ENCODE peak calls at places on chromosomes 11 and 22, in five cellular contexts. One of them, this sample, is unnamed.

GRCh38 chr11:119460130-119460529 is 37.2 kb upstream of the THY1 start:
- DNase-seq in choroid plexus epithelial cell: no peak
- DNase-seq in pulmonary artery endothelial cell: no peak
- DNase-seq in SHP77: no peak
- DNase-seq in A172: no peak
- DNase-seq in this sample: no peak

GRCh38 chr22:24446291-24446611 is 18.9 kb downstream of the ADORA2A start:
- DNase-seq in choroid plexus epithelial cell: no peak
- DNase-seq in A172: no peak
- DNase-seq in SHP77: no peak
- DNase-seq in pulmonary artery endothelial cell: no peak
- DNase-seq in this sample: no peak

GRCh38 chr11:9571071-9571765 is 2.3 kb upstream of the WEE1 start:
- DNase-seq in pulmonary artery endothelial cell: no peak
- DNase-seq in A172: no peak
- DNase-seq in SHP77: no peak
- DNase-seq in choroid plexus epithelial cell: no peak
- DNase-seq in this sample: no peak

GRCh38 chr11:83521647-83522596 is 235.8 kb upstream of the CCDC90B start:
- DNase-seq in A172: peak
- DNase-seq in choroid plexus epithelial cell: peak
- DNase-seq in pulmonary artery endothelial cell: no peak
- DNase-seq in SHP77: no peak
- DNase-seq in this sample: peak

GRCh38 chr22:28873183-28873964 is 10.0 kb upstream of the ZNRF3 start:
- DNase-seq in A172: peak
- DNase-seq in choroid plexus epithelial cell: no peak
- DNase-seq in pulmonary artery endothelial cell: no peak
- DNase-seq in SHP77: no peak
- DNase-seq in this sample: peak

GRCh38 chr11:19351426-19351825 is 110.7 kb upstream of the E2F8 start:
- DNase-seq in pulmonary artery endothelial cell: no peak
- DNase-seq in SHP77: no peak
- DNase-seq in A172: no peak
- DNase-seq in choroid plexus epithelial cell: no peak
- DNase-seq in this sample: no peak

GRCh38 chr11:34792143-34792542 is 124.0 kb downstream of the APIP start:
- DNase-seq in A172: no peak
- DNase-seq in SHP77: no peak
- DNase-seq in choroid plexus epithelial cell: no peak
- DNase-seq in pulmonary artery endothelial cell: no peak
- DNase-seq in this sample: no peak

GRCh38 chr11:1738380-1738779 is 12.0 kb downstream of the IFITM10 start:
- DNase-seq in choroid plexus epithelial cell: no peak
- DNase-seq in pulmonary artery endothelial cell: no peak
- DNase-seq in SHP77: no peak
- DNase-seq in A172: no peak
- DNase-seq in this sample: no peak

GRCh38 chr11:16403851-16404250 is 47.5 kb upstream of the SOX6 start:
- DNase-seq in SHP77: no peak
- DNase-seq in choroid plexus epithelial cell: no peak
- DNase-seq in pulmonary artery endothelial cell: no peak
- DNase-seq in A172: no peak
- DNase-seq in this sample: no peak

GRCh38 chr11:134632347-134633119 is 220.5 kb upstream of the B3GAT1 start:
- DNase-seq in pulmonary artery endothelial cell: no peak
- DNase-seq in A172: no peak
- DNase-seq in choroid plexus epithelial cell: no peak
- DNase-seq in SHP77: no peak
- DNase-seq in this sample: no peak